ENCODE peak calls at places on chromosomes 3 and 15, in eight cellular contexts. One of them, this sample, is unnamed.

GRCh38 chr3:118128886-118129285 is 905.8 kb downstream of the IGSF11 start:
- DNase-seq in HepG2: no peak
- DNase-seq in esophagus squamous epithelium: no peak
- DNase-seq in NB4: no peak
- DNase-seq in K562: no peak
- DNase-seq in breast epithelium: no peak
- DNase-seq in A549: no peak
- DNase-seq in H1: no peak
- DNase-seq in this sample: no peak

GRCh38 chr15:52076889-52077781 is 35.4 kb downstream of the BCL2L10 start:
- DNase-seq in HepG2: peak; percentile 41
- DNase-seq in esophagus squamous epithelium: no peak
- DNase-seq in NB4: peak; percentile 47
- DNase-seq in K562: no peak
- DNase-seq in breast epithelium: no peak
- DNase-seq in A549: peak; percentile 71
- DNase-seq in H1: no peak
- DNase-seq in this sample: no peak

GRCh38 chr3:174776636-174777035 is 82.5 kb upstream of the NAALADL2 start:
- DNase-seq in HepG2: no peak
- DNase-seq in esophagus squamous epithelium: no peak
- DNase-seq in NB4: no peak
- DNase-seq in K562: no peak
- DNase-seq in breast epithelium: no peak
- DNase-seq in A549: no peak
- DNase-seq in H1: no peak
- DNase-seq in this sample: no peak

GRCh38 chr3:9078561-9079240 is 115.4 kb upstream of the RAD18 start:
- DNase-seq in HepG2: peak; percentile 9
- DNase-seq in esophagus squamous epithelium: no peak
- DNase-seq in NB4: no peak
- DNase-seq in K562: no peak
- DNase-seq in breast epithelium: no peak
- DNase-seq in A549: peak; percentile 21
- DNase-seq in H1: no peak
- DNase-seq in this sample: peak; percentile 25

GRCh38 chr3:82044918-82045715 is 283.7 kb upstream of the GBE1 start:
- DNase-seq in HepG2: no peak
- DNase-seq in esophagus squamous epithelium: no peak
- DNase-seq in NB4: no peak
- DNase-seq in K562: no peak
- DNase-seq in breast epithelium: no peak
- DNase-seq in A549: no peak
- DNase-seq in H1: no peak
- DNase-seq in this sample: no peak

GRCh38 chr3:3015472-3016089 is 94.6 kb downstream of the IL5RA start:
- DNase-seq in HepG2: peak; percentile 15
- DNase-seq in esophagus squamous epithelium: no peak
- DNase-seq in NB4: peak; percentile 31
- DNase-seq in K562: no peak
- DNase-seq in breast epithelium: no peak
- DNase-seq in A549: no peak
- DNase-seq in H1: no peak
- DNase-seq in this sample: no peak

GRCh38 chr15:80580107-80580506 is 115.0 kb upstream of the ABHD17C start:
- DNase-seq in HepG2: no peak
- DNase-seq in esophagus squamous epithelium: no peak
- DNase-seq in NB4: peak; percentile 83
- DNase-seq in K562: no peak
- DNase-seq in breast epithelium: peak; percentile 67
- DNase-seq in A549: no peak
- DNase-seq in H1: no peak
- DNase-seq in this sample: peak; percentile 36

GRCh38 chr3:65314265-65314664 is 626.5 kb upstream of the ADAMTS9 start:
- DNase-seq in HepG2: no peak
- DNase-seq in esophagus squamous epithelium: no peak
- DNase-seq in NB4: no peak
- DNase-seq in K562: no peak
- DNase-seq in breast epithelium: no peak
- DNase-seq in A549: no peak
- DNase-seq in H1: no peak
- DNase-seq in this sample: no peak

GRCh38 chr3:9946112-9947024 is 5.8 kb downstream of the PRRT3 start:
- DNase-seq in HepG2: peak; percentile 74
- DNase-seq in esophagus squamous epithelium: peak; percentile 36
- DNase-seq in NB4: peak; percentile 94
- DNase-seq in K562: no peak
- DNase-seq in breast epithelium: peak; percentile 83
- DNase-seq in A549: peak; percentile 89
- DNase-seq in H1: peak; percentile 89
- DNase-seq in this sample: peak; percentile 96

GRCh38 chr15:76996076-76996525 is 1.2 kb downstream of the PSTPIP1 start:
- DNase-seq in HepG2: no peak
- DNase-seq in esophagus squamous epithelium: no peak
- DNase-seq in NB4: no peak
- DNase-seq in K562: no peak
- DNase-seq in breast epithelium: no peak
- DNase-seq in A549: no peak
- DNase-seq in H1: no peak
- DNase-seq in this sample: no peak

GRCh38 chr3:117011687-117012250 is 302.2 kb downstream of the TUSC7 start:
- DNase-seq in HepG2: no peak
- DNase-seq in esophagus squamous epithelium: no peak
- DNase-seq in NB4: peak; percentile 1
- DNase-seq in K562: no peak
- DNase-seq in breast epithelium: no peak
- DNase-seq in A549: no peak
- DNase-seq in H1: no peak
- DNase-seq in this sample: no peak

GRCh38 chr15:50353251-50353998 is 1.6 kb downstream of the GABPB1 start:
- DNase-seq in HepG2: no peak
- DNase-seq in esophagus squamous epithelium: no peak
- DNase-seq in NB4: peak; percentile 52
- DNase-seq in K562: peak; percentile 26
- DNase-seq in breast epithelium: no peak
- DNase-seq in A549: no peak
- DNase-seq in H1: no peak
- DNase-seq in this sample: no peak

DNA sequence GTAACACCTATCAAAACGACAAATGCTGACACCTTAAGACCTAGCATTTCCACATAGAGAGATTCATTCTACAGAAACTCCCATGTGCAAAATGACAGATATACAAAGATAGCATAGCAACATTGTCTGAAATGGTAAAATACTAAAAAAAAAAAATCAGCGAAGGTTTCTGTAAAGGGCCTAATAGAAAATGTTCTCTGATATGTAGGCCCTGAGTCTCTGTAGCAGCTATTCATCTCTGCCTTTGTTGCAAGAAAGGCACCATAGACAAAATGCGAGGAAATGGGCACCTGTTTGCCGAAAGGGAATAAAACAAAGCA is 631 bp upstream of the MFGE8 start:
- DNase-seq in HepG2: no peak
- DNase-seq in esophagus squamous epithelium: no peak
- DNase-seq in NB4: no peak
- DNase-seq in K562: no peak
- DNase-seq in breast epithelium: no peak
- DNase-seq in A549: peak; percentile 62
- DNase-seq in H1: no peak
- DNase-seq in this sample: no peak
- H3K4me3 ChIP-seq in HepG2: peak overlapping the region; percentile 69
- H3K4me3 ChIP-seq in esophagus squamous epithelium: peak overlapping the region; percentile 76
- H3K4me3 ChIP-seq in NB4: peak overlapping the region; percentile 50
- H3K4me3 ChIP-seq in K562: peak overlapping the region; percentile 75
- H3K4me3 ChIP-seq in breast epithelium: peak overlapping the region; percentile 98
- H3K4me3 ChIP-seq in A549: peak overlapping the region; percentile 66
- H3K4me3 ChIP-seq in H1: peak overlapping the region; percentile 79
- H3K4me3 ChIP-seq in this sample: no peak overlapping the region

GRCh38 chr15:91965501-91966180 is 112.1 kb downstream of the SLCO3A1 start:
- DNase-seq in HepG2: no peak
- DNase-seq in esophagus squamous epithelium: no peak
- DNase-seq in NB4: no peak
- DNase-seq in K562: no peak
- DNase-seq in breast epithelium: peak; percentile 62
- DNase-seq in A549: peak; percentile 80
- DNase-seq in H1: no peak
- DNase-seq in this sample: no peak

GRCh38 chr15:91967935-91968605 is 114.6 kb downstream of the SLCO3A1 start:
- DNase-seq in HepG2: no peak
- DNase-seq in esophagus squamous epithelium: no peak
- DNase-seq in NB4: no peak
- DNase-seq in K562: no peak
- DNase-seq in breast epithelium: no peak
- DNase-seq in A549: no peak
- DNase-seq in H1: no peak
- DNase-seq in this sample: no peak

GRCh38 chr15:91970142-91970541 is 116.6 kb downstream of the SLCO3A1 start:
- DNase-seq in HepG2: no peak
- DNase-seq in esophagus squamous epithelium: no peak
- DNase-seq in NB4: no peak
- DNase-seq in K562: no peak
- DNase-seq in breast epithelium: peak; percentile 41
- DNase-seq in A549: no peak
- DNase-seq in H1: no peak
- DNase-seq in this sample: no peak

GRCh38 chr15:91966181-91966552 is 112.7 kb downstream of the SLCO3A1 start:
- DNase-seq in HepG2: no peak
- DNase-seq in esophagus squamous epithelium: no peak
- DNase-seq in NB4: no peak
- DNase-seq in K562: no peak
- DNase-seq in breast epithelium: no peak
- DNase-seq in A549: no peak
- DNase-seq in H1: no peak
- DNase-seq in this sample: no peak

DNA sequence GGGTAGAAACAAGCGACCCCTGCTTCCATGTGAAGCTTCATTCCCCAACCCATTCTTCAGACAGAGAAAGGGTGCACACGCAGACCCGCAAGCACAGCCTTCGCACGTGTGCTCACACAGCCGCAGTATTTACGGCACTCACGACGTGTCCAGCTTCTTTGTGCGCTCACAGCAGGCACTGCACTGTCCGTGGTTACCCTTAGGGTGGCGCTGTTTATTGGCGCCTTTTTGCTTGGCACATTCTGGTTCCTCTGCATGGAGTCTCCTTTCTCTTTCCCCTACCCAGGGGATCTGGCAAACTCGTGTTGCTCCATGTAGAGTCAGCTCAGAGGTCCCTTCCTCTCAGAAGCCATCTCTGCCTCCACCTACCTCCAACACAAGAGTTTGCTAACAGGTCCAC is 115.1 kb downstream of the SLCO3A1 start:
- DNase-seq in HepG2: no peak
- DNase-seq in esophagus squamous epithelium: no peak
- DNase-seq in NB4: no peak
- DNase-seq in K562: no peak
- DNase-seq in breast epithelium: no peak
- DNase-seq in A549: no peak
- DNase-seq in H1: no peak
- DNase-seq in this sample: no peak
- TF ChIP-seq CTCF in HepG2: no peak
- TF ChIP-seq CTCF in esophagus squamous epithelium: no peak
- TF ChIP-seq CTCF in NB4: peak; percentile 20
- TF ChIP-seq CTCF in K562: peak; percentile 32
- TF ChIP-seq CTCF in breast epithelium: no peak
- TF ChIP-seq CTCF in A549: no peak
- TF ChIP-seq CTCF in H1: peak; percentile 92
- TF ChIP-seq CTCF in this sample: no peak

GRCh38 chr15:71274448-71274798 is 159.2 kb downstream of the THSD4 start:
- DNase-seq in HepG2: no peak
- DNase-seq in esophagus squamous epithelium: no peak
- DNase-seq in NB4: no peak
- DNase-seq in K562: no peak
- DNase-seq in breast epithelium: no peak
- DNase-seq in A549: no peak
- DNase-seq in H1: no peak
- DNase-seq in this sample: no peak

GRCh38 chr15:71272932-71273331 is 157.7 kb downstream of the THSD4 start:
- DNase-seq in HepG2: no peak
- DNase-seq in esophagus squamous epithelium: no peak
- DNase-seq in NB4: no peak
- DNase-seq in K562: no peak
- DNase-seq in breast epithelium: no peak
- DNase-seq in A549: no peak
- DNase-seq in H1: no peak
- DNase-seq in this sample: no peak

GRCh38 chr15:71275566-71276354 is 160.5 kb downstream of the THSD4 start:
- DNase-seq in HepG2: no peak
- DNase-seq in esophagus squamous epithelium: no peak
- DNase-seq in NB4: no peak
- DNase-seq in K562: no peak
- DNase-seq in breast epithelium: no peak
- DNase-seq in A549: no peak
- DNase-seq in H1: no peak
- DNase-seq in this sample: no peak

GRCh38 chr15:71275098-71275497 is 159.8 kb downstream of the THSD4 start:
- DNase-seq in HepG2: no peak
- DNase-seq in esophagus squamous epithelium: no peak
- DNase-seq in NB4: no peak
- DNase-seq in K562: no peak
- DNase-seq in breast epithelium: no peak
- DNase-seq in A549: no peak
- DNase-seq in H1: no peak
- DNase-seq in this sample: no peak

GRCh38 chr15:71273731-71274447 is 158.6 kb downstream of the THSD4 start:
- DNase-seq in HepG2: no peak
- DNase-seq in esophagus squamous epithelium: no peak
- DNase-seq in NB4: no peak
- DNase-seq in K562: no peak
- DNase-seq in breast epithelium: no peak
- DNase-seq in A549: no peak
- DNase-seq in H1: no peak
- DNase-seq in this sample: no peak
- TF ChIP-seq POLR2A in HepG2: no peak
- TF ChIP-seq POLR2A in esophagus squamous epithelium: no peak
- TF ChIP-seq POLR2A in NB4: no peak
- TF ChIP-seq POLR2A in K562: no peak
- TF ChIP-seq POLR2A in breast epithelium: no peak
- TF ChIP-seq POLR2A in A549: no peak
- TF ChIP-seq POLR2A in H1: no peak
- TF ChIP-seq POLR2A in this sample: no peak

DNA sequence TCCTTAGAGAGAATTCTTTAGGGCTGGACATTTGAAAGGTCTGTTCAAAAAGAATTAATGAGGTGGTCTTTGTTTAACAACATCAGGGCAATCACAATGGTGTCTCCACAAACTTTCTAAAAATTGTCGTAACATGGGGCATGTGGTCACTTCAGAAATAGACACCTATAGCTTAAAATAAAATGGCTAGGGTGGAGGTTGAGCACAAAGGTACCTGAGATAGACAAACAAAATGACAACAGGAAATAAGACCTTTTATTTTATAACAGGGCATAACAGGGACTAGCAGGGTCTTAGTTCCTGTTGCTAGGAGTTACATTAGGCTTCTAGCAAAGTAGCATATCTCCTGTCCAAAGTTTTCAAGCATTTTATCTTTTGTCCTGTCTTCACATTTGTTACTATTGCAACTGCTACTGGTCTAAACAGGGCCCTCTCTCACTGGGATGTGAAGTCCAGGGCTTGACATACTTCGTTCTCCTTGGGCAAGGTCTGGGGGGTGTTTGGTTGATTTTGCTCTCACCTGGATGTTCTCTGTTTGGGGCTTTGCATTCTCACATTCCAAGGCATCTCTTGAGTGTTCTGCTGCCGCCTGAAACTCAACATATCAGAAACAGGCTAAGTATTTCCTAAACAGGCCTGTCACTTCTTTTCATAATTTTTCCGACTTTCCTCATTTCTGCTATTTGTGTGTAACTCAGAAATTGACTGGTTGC is 3.0 kb downstream of the GCSAM start:
- DNase-seq in HepG2: no peak
- DNase-seq in esophagus squamous epithelium: no peak
- DNase-seq in NB4: no peak
- DNase-seq in K562: no peak
- DNase-seq in breast epithelium: no peak
- DNase-seq in A549: no peak
- DNase-seq in H1: no peak
- DNase-seq in this sample: no peak
- H3K4me3 ChIP-seq in HepG2: no peak overlapping the region
- H3K4me3 ChIP-seq in esophagus squamous epithelium: no peak overlapping the region
- H3K4me3 ChIP-seq in NB4: no peak overlapping the region
- H3K4me3 ChIP-seq in K562: no peak overlapping the region
- H3K4me3 ChIP-seq in breast epithelium: no peak overlapping the region
- H3K4me3 ChIP-seq in A549: no peak overlapping the region
- H3K4me3 ChIP-seq in H1: no peak overlapping the region
- H3K4me3 ChIP-seq in this sample: no peak overlapping the region

This sample was measured in lower leg skin.